ENCODE peak calls at places on chromosomes 5 and 9, in four cellular contexts. V is SK-N-SH, X is pancreas, G is lung. M is an unnamed sample.

GRCh38 chr9:3479516-3480352 is 46.1 kb downstream of the RFX3 start:
- DNase-seq in V (no peak), X (no peak), G (no peak), M (no peak)

GRCh38 chr5:92678576-92679105 is 902.4 kb downstream of the NR2F1-AS1 start:
- DNase-seq in V (peak), X (no peak), G (no peak), M (no peak)

GRCh38 chr5:39780341-39780740 is 355.6 kb upstream of the DAB2 start:
- DNase-seq in V (no peak), X (no peak), G (no peak), M (no peak)

GRCh38 chr5:147017191-147017590 is 138.6 kb upstream of the PPP2R2B start:
- DNase-seq in V (peak), X (no peak), G (no peak), M (no peak)

GRCh38 chr5:135642934-135643333 is 64.1 kb upstream of the CXCL14 start:
- DNase-seq in V (no peak), X (no peak), G (no peak), M (no peak)

GRCh38 chr9:69071059-69071458 is 35.5 kb downstream of the FXN start:
- DNase-seq in V (no peak), X (no peak), G (no peak), M (no peak)

GRCh38 chr9:113488071-113488470 is 24.5 kb downstream of the RGS3 start:
- DNase-seq in V (no peak), X (no peak), G (no peak), M (no peak)

GRCh38 chr5:119398713-119399492 is 43.1 kb downstream of the TNFAIP8 start:
- DNase-seq in V (no peak), X (no peak), G (peak), M (no peak)

GRCh38 chr5:129899454-129899853 is 4.8 kb upstream of the CHSY3 start:
- DNase-seq in V (no peak), X (no peak), G (no peak), M (no peak)

GRCh38 chr9:31142456-31142855 is 1242.0 kb upstream of the ACO1 start:
- DNase-seq in V (no peak), X (no peak), G (no peak), M (no peak)

GRCh38 chr9:22060831-22061383 is 51.8 kb upstream of the CDKN2B start:
- DNase-seq in V (no peak), X (no peak), G (no peak), M (no peak)

GRCh38 chr5:164472150-164472549 is 966.7 kb downstream of the MAT2B start:
- DNase-seq in V (no peak), X (no peak), G (peak), M (no peak)

DNA sequence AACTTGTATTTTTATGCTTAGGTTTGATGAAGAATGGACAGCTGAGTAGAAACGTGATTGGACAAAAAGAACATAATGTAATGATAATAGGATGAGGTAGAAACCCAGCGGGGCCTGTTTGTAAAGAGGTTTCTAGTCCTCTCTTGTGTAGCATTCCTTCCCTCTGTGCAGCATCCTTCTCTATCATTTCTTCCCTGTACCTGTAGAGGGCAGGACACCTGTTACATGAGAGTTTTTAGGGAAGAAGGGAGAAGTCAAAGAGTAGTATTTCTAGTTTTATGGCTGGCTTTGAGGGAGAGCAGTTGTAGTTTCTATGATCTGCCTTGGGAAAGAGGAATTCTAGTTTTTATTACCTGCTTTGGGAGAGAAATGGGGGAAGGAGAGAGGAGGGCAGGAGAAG is 162.1 kb upstream of the FST start:
- DNase-seq in V (no peak), X (no peak), G (no peak), M (no peak)
- TF ChIP-seq CTCF in V (no peak), X (no peak), G (no peak), M (no peak)

DNA sequence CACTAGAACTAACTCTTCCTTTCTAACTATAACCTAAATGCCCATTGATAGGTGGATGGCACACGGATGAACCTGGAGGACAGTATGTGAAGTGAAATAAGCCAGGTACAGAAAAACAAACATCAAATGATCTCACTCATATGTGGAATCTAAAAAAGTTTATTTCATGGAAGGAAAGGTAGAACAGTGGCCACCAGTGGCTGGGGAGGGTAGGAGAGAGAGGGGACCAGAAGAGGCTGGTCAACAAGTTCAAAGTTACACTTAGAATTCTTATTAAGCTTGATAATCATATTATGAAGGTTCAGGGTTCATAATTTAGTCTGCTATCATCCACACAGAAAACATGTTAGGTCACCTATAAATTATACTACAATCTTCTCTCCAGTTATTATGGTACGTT is 107.6 kb upstream of the SLC12A2 start:
- DNase-seq in V (no peak), X (no peak), G (no peak), M (no peak)
- TF ChIP-seq CTCF in V (peak), X (no peak), G (no peak), M (no peak)

GRCh38 chr5:139549162-139549894 is 11.8 kb upstream of the UBE2D2 start:
- DNase-seq in V (no peak), X (peak), G (no peak), M (no peak)

DNA sequence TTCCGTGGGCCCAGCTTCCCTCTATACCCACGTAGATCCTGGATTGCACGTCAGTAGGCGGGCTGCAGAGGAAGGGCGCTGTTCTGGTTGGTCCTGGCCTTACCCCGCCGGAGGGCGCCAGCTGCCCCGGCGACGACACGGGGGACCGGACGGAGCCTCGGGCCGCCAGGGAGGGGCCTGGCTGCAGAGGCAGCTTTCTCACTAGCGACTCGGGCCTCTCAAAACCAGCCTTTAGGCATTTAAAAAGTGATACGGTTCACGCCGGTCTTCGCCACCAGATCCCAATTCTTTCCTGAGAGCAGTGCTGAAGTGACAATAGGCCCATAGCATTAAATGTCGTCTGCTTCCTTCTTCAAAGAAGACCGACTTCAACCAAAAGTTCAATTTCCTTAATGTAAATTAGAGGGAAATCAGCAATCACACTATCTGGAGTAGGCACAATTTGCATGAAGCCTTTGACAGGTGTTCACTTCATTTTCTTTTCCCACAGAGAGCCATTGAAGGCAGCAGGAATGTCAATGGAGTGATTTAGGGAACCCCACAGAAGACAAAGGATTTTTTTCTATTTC is 17.6 kb upstream of the UBE2D2 start:
- DNase-seq in V (peak), X (peak), G (peak), M (peak)
- TF ChIP-seq CTCF in V (no peak), X (no peak), G (peak), M (peak)

DNA sequence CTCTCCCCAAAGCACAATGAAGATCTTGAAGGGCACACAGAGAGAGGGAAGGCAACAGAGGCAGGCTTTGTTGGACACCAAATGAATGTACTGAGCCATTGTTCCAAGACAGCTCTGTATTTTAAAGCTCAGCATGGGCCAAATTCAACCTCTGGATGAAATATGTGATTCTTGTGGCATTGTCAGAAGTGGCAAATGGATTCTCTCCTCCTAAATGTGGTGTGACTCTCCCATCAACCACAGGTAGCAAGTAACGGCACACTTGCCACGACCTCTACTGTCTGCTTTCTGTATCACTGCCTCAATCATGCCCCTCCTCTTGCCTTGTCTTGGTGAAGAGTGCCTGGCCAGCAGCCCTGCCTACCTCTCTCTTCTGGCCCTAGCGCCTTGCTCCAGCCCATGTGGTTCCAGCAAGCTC is 6.1 kb upstream of the MOB3B start:
- DNase-seq in V (no peak), X (peak), G (no peak), M (no peak)
- TF ChIP-seq CTCF in V (no peak), X (no peak), G (no peak), M (no peak)

DNA sequence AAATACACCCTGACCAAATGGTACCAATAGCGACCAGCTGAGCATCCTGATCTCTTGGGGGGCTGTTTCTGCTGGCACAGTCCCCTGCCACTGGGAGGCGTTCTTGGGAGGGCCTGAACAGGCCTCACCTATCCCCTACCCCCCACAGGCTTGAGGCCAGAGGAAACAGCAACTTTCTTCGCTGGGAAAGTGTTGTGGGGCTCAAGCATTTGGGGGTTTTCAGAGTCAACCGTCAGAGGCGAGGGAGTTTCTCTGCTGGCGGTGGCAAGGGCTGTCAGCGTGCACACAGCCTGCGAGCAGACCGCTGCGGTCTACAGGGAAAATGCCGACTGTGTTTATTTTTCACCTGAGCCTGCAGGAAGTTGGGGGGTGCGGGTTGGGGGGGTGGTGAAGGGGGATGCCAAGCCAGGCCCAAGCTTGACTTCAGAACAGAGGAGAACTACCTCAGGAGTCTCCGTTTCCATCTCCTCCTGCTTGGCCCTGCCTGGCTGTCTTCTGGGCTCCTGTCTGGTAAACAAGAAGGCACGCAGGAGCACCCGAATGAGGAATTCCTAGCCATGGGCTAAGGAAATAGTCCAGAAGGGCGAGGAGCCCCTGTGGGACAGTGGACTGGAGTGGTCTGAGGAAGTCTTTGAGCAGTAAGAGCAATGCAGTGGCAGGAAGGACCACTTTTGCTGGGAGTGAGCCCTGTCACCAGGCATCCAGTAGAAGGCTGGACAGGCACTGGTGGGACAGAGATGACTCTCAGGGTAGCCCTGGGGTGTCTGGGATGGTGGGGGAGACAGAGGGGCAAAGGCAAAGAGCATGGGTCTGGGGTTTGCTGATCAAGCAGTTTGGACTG is 18.1 kb downstream of the TCF7 start:
- DNase-seq in V (no peak), X (peak), G (no peak), M (peak)
- TF ChIP-seq CTCF in V (no peak), X (no peak), G (no peak), M (peak)

M was measured in natural killer cell.